ENCODE peak calls at places on chromosomes 5 and 9, in seven cellular contexts. J is CD8-positive, alpha-beta T cell; Z is uterus; E is fibroblast of pulmonary artery; Q is fibroblast of the aortic adventitia; G is HCT116; X is adrenal gland. D is an unnamed sample.

GRCh38 chr5:150583541-150584225 is 56.8 kb upstream of the SYNPO start:
- DNase-seq in X (peak), Z (peak), J (no peak), G (no peak), Q (no peak), E (no peak), D (no peak)

GRCh38 chr5:103519550-103519949 is 43.0 kb downstream of the NUDT12 start:
- DNase-seq in J (no peak), Q (peak), Z (no peak), E (peak), G (no peak), X (no peak), D (peak)

GRCh38 chr9:70935856-70936255 is 185.6 kb downstream of the TRPM3 start:
- DNase-seq in Z (no peak), E (no peak), Q (peak), G (no peak), X (no peak), J (no peak), D (peak)

GRCh38 chr9:135173066-135173465 is 85.6 kb downstream of the OLFM1 start:
- DNase-seq in J (no peak), G (no peak), Q (no peak), E (no peak), X (no peak), Z (no peak), D (no peak)

GRCh38 chr5:155222393-155222792 is 208.8 kb downstream of the KIF4B start:
- DNase-seq in J (no peak), Z (no peak), E (no peak), G (no peak), Q (no peak), X (peak), D (no peak)

GRCh38 chr5:91109634-91110033 is 273.5 kb downstream of the ARRDC3 start:
- DNase-seq in X (no peak), Q (peak), Z (no peak), J (no peak), G (no peak), E (peak), D (peak)

GRCh38 chr9:135245482-135246247 is 158.2 kb downstream of the OLFM1 start:
- DNase-seq in G (no peak), J (no peak), Z (no peak), E (no peak), X (no peak), Q (no peak), D (no peak)

GRCh38 chr5:72013741-72014703 is 93.3 kb upstream of the MAP1B start:
- DNase-seq in X (no peak), J (no peak), G (no peak), Z (no peak), E (peak), Q (peak), D (peak)

GRCh38 chr5:179816401-179817070 is 4.2 kb upstream of the SQSTM1 start:
- DNase-seq in X (no peak), G (no peak), Q (no peak), J (no peak), E (no peak), Z (peak), D (no peak)

GRCh38 chr9:19184144-19184917 is 46.2 kb upstream of the DENND4C start:
- DNase-seq in G (peak), Z (peak), E (peak), X (peak), J (peak), Q (peak), D (peak)

GRCh38 chr5:116861662-116862061 is 287.0 kb upstream of the SEMA6A start:
- DNase-seq in X (no peak), J (no peak), Z (no peak), E (no peak), Q (no peak), G (no peak), D (no peak)

GRCh38 chr9:83218411-83219090 is 155.6 kb upstream of the RASEF start:
- DNase-seq in E (no peak), G (no peak), Q (no peak), X (no peak), Z (no peak), J (no peak), D (no peak)
- H3K4me3 ChIP-seq in E (peak), G (no peak), Q (no peak), X (peak), Z (peak), J (no peak), D (no peak)

GRCh38 chr5:167294861-167295685 is 996.4 kb upstream of the WWC1 start:
- DNase-seq in J (no peak), Q (peak), G (peak), E (peak), X (peak), Z (no peak), D (peak)
- TF ChIP-seq CTCF in J (no peak), Q (no peak), G (no peak), E (no peak), X (no peak), Z (no peak), D (no peak)

GRCh38 chr9:138051586-138052321 is 174.2 kb downstream of the CACNA1B start:
- DNase-seq in Q (no peak), Z (no peak), G (no peak), J (no peak), X (no peak), E (no peak), D (no peak)

GRCh38 chr9:138052322-138052615 is 174.7 kb downstream of the CACNA1B start:
- DNase-seq in J (no peak), Z (no peak), Q (no peak), G (no peak), X (no peak), E (no peak), D (no peak)

GRCh38 chr9:138049085-138049778 is 171.7 kb downstream of the CACNA1B start:
- DNase-seq in Z (no peak), X (no peak), Q (no peak), E (no peak), J (no peak), G (no peak), D (no peak)

GRCh38 chr9:138049779-138050471 is 172.3 kb downstream of the CACNA1B start:
- DNase-seq in X (no peak), Z (no peak), G (no peak), E (no peak), Q (no peak), J (no peak), D (no peak)

GRCh38 chr9:138050472-138051330 is 173.1 kb downstream of the CACNA1B start:
- DNase-seq in J (no peak), Q (no peak), E (no peak), G (no peak), Z (no peak), X (no peak), D (no peak)
- H3K4me3 ChIP-seq in J (no peak), Q (no peak), E (no peak), G (no peak), Z (no peak), X (no peak), D (no peak)

DNA sequence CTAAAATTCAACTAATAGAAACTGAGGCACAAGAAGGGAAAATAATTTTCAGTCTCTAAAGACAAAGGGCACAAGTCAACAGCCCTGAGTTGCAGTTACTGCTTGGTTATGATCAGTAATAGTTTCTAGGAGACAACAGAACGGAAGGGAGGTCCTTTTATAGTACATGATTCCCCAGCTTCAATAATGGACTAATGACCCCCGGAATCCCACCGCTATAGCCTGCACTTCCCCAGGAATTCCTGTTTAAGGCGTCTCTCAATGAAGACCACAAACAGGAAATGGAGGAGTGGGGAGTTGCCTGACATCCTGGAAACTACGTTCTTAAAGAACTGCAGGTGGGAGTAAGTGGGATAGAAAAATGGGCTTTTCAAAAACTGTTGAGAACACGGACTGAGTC is 60.6 kb downstream of the DIAPH1 start:
- DNase-seq in Q (no peak), E (peak), X (no peak), J (no peak), Z (no peak), G (no peak), D (peak)
- TF ChIP-seq CTCF in Q (no peak), E (no peak), X (peak), J (no peak), Z (no peak), G (no peak), D (no peak)

GRCh38 chr5:5026407-5026780 is 113.7 kb upstream of the ADAMTS16 start:
- DNase-seq in G (no peak), J (no peak), X (no peak), E (no peak), Q (no peak), Z (no peak), D (no peak)

GRCh38 chr5:5025774-5026406 is 114.2 kb upstream of the ADAMTS16 start:
- DNase-seq in J (no peak), E (no peak), X (no peak), G (no peak), Q (peak), Z (no peak), D (no peak)

GRCh38 chr5:5021436-5021835 is 118.7 kb upstream of the ADAMTS16 start:
- DNase-seq in J (no peak), X (no peak), E (no peak), G (no peak), Q (no peak), Z (no peak), D (no peak)

DNA sequence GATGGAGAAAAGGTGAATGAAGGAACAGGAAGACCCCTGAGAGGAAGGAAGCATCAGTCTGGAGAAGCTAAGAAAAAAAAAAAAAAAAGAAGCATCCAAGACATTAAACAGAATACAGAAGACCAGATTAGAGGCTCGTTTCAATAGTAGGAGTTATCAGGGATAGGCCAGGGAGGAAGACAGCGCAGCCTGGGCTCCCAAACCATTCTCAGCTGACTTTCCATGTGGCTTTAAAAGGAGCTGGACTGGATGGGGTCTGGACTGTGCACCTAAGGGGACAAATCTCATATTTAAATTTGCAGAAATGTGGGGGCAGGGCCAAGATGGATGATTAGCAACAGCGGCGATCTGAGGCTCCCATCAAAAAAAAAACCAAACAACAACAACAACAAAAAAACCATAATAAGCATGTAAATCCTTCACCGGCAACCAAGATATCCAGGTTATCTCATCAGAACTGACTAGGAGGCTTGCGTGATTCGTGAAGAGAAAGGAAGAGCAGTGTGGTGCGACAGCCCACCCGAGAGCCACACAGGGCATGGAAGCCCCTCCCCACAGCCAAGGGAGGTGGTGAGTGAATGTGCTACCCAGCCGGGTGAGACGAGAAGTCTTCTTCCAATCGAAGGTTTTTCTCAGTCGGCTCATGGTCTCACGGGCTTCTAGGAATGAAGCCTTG is 114.9 kb upstream of the ADAMTS16 start:
- DNase-seq in G (no peak), Z (no peak), J (no peak), E (no peak), Q (no peak), X (no peak), D (no peak)
- H3K4me3 ChIP-seq in G (no peak), Z (no peak), J (no peak), E (no peak), Q (no peak), X (no peak), D (no peak)

GRCh38 chr5:162591724-162592123 is 524.2 kb downstream of the GABRG2 start:
- DNase-seq in J (no peak), X (no peak), Q (no peak), Z (no peak), E (no peak), G (no peak), D (no peak)

GRCh38 chr5:162593881-162594280 is 526.3 kb downstream of the GABRG2 start:
- DNase-seq in G (no peak), Q (no peak), E (no peak), X (no peak), Z (no peak), J (no peak), D (no peak)
- TF ChIP-seq CTCF in G (peak), Q (no peak), E (no peak), X (peak), Z (no peak), J (no peak), D (peak)

DNA sequence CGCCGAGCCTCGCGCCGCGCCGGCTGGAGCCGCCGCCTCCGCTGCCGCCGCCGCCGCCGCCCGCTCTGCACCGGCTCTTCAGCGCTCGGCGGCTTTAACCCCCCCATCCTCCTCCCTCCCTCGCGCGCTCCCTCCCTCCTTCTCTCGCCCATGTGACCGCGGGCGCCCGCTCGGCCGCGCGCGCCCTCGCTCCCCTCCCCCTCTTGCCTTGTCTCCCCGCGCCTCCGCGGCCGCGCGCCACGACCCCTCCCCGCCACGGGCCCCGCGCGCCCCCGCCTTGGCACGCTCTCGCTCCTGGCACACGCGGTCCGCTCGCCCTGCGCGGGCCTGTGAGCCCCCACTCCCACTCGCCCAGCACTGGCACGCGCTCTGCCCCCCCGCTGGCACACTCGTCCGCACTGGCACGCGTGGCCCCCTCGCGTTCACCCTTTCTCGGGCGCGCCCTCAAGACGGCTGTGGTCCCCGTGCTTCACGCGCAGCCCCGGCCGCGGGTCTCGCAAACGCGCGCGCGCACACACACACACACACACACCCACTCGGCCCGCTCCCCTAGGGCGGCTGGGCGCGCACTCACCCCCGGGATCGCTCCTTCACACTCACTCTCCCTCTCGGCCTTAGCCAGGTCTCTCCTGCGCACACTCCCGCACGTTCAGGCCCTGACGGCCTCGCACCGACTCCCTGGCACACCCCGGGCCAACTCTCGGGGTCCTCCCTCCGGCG is at the start of gene CNTFR:
- DNase-seq in Z (peak), X (no peak), Q (no peak), E (no peak), J (no peak), G (no peak), D (no peak)
- H3K4me3 ChIP-seq in Z (peak), X (no peak), Q (peak), E (no peak), J (peak), G (no peak), D (peak)